ENCODE peak calls at places on chromosomes 16 and 17, in six cellular contexts. W is left lung, R is right atrium auricular region, H is osteoblast, B is upper lobe of left lung, F is tibial nerve. Z is an unnamed sample. For H3K27me3, the result is how much of the 10 kb centered on the place peaks cover.

GRCh38 chr17:27105636-27106035 is 188.3 kb upstream of the WSB1 start:
- DNase-seq in R (no peak), F (no peak), B (no peak), H (no peak), W (no peak), Z (no peak)

GRCh38 chr17:3724373-3725077 is 822 bp downstream of the HASPIN start:
- DNase-seq in H (no peak), F (no peak), B (no peak), W (no peak), R (no peak), Z (no peak)

GRCh38 chr16:54657709-54658102 is 273.0 kb upstream of the IRX5 start:
- DNase-seq in H (no peak), F (no peak), W (no peak), R (no peak), B (no peak), Z (no peak)

GRCh38 chr16:49350265-49351103 is 23.1 kb upstream of the C16orf78 start:
- DNase-seq in B (peak), H (peak), W (no peak), R (peak), F (peak), Z (peak)

GRCh38 chr16:54165174-54165911 is 121.2 kb downstream of the IRX3 start:
- DNase-seq in F (no peak), H (no peak), R (no peak), B (no peak), W (no peak), Z (no peak)

GRCh38 chr16:48576927-48577326 is 33.1 kb downstream of the N4BP1 start:
- DNase-seq in H (peak), F (no peak), W (no peak), B (no peak), R (no peak), Z (no peak)

GRCh38 chr17:56629450-56630187 is 36.1 kb downstream of the NOG start:
- DNase-seq in F (no peak), B (no peak), H (no peak), W (no peak), R (no peak), Z (no peak)

GRCh38 chr16:86610779-86611516 is 32.6 kb downstream of the FOXL1 start:
- DNase-seq in F (no peak), B (no peak), R (no peak), W (no peak), H (no peak), Z (no peak)

GRCh38 chr17:4948997-4949320 is 629 bp upstream of the PFN1 start:
- DNase-seq in W (peak), H (peak), R (peak), F (no peak), B (peak), Z (peak)

GRCh38 chr16:80775450-80775849 is 28.9 kb downstream of the CDYL2 start:
- DNase-seq in W (no peak), B (no peak), H (no peak), F (no peak), R (no peak), Z (no peak)

GRCh38 chr16:73062640-73063283 is 14.8 kb upstream of the ZFHX3 start:
- DNase-seq in H (peak), R (no peak), W (no peak), F (no peak), B (peak), Z (no peak)

GRCh38 chr16:55145771-55146603 is 178.0 kb upstream of the IRX6 start:
- DNase-seq in B (no peak), R (no peak), W (no peak), H (no peak), F (no peak), Z (no peak)

DNA sequence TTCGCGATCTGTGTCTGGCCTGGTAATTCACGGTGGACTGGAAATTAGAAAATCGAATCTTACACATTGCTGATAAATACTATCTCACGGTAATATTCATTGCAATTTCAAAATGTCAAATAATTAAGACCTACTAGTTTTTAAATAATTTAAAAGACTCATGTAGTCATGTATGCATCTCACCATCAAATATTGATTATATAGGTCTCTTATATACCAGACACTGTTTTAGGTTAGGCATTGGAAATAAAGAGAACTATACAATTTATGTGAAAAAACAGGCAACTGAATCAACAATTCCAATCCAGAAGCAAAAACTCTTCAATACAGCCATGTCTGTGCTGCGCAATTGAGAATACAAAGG is 7.5 kb upstream of the PIRT start:
- DNase-seq in B (no peak), R (no peak), W (no peak), H (no peak), F (no peak), Z (no peak)
- H3K4me3 ChIP-seq in B (peak), R (peak), W (peak), H (no peak), F (peak), Z (no peak)

DNA sequence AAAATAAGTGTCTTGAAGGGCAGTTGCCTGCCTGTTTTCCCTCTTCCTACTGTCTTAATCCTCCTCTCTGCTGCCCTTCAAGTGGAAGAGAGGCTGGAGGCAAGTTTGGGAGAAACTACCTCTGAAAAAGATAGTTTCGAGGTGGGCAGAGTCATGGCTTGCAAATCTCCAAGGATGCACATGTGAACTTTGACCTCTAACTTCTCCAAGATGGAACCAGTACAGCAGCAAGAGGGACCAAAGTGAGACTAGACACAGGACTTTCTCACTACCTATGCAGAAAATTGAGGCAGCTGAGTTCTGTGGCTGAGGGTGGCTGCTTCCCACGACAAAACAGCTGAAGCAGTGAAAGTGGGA is 887 bp upstream of the KCNH4 start:
- DNase-seq in R (no peak), H (no peak), W (no peak), B (no peak), F (no peak), Z (no peak)
- TF ChIP-seq CTCF in R (no peak), H (no peak), W (no peak), B (no peak), F (no peak), Z (no peak)

GRCh38 chr17:165939-166338 is 15.5 kb downstream of the DOC2B start:
- DNase-seq in R (no peak), B (peak), F (no peak), H (no peak), W (no peak), Z (no peak)
- H3K27me3 ChIP-seq in R (under half), B (under half), F (under half), H (under half), W (under half), Z (under half)

GRCh38 chr16:672851-673250 is 2.6 kb upstream of the RHBDL1 start:
- DNase-seq in H (no peak), R (no peak), B (peak), F (no peak), W (no peak), Z (no peak)

GRCh38 chr16:673399-673991 is 2.0 kb upstream of the RHBDL1 start:
- DNase-seq in W (no peak), B (peak), R (no peak), H (no peak), F (no peak), Z (no peak)

GRCh38 chr16:674968-675883 is at the start of gene RHBDL1:
- DNase-seq in W (no peak), R (no peak), H (peak), B (peak), F (no peak), Z (no peak)

GRCh38 chr16:675884-676564 is 553 bp downstream of the RHBDL1 start:
- DNase-seq in B (peak), H (peak), W (no peak), F (no peak), R (no peak), Z (no peak)

GRCh38 chr16:674214-674881 is 1.1 kb upstream of the RHBDL1 start:
- DNase-seq in R (no peak), B (peak), H (no peak), W (no peak), F (no peak), Z (no peak)
- H3K4me3 ChIP-seq in R (no peak), B (no peak), H (no peak), W (no peak), F (no peak), Z (no peak)

GRCh38 chr17:43445009-43445589 is 38.7 kb upstream of the DHX8 start:
- DNase-seq in F (no peak), H (peak), W (no peak), B (no peak), R (no peak), Z (no peak)

GRCh38 chr17:43444223-43445008 is 39.4 kb upstream of the DHX8 start:
- DNase-seq in B (no peak), W (no peak), R (no peak), H (peak), F (no peak), Z (no peak)

GRCh38 chr17:43448720-43449469 is 34.9 kb upstream of the DHX8 start:
- DNase-seq in H (no peak), B (no peak), W (no peak), R (no peak), F (no peak), Z (no peak)

GRCh38 chr17:43449470-43450202 is 34.1 kb upstream of the DHX8 start:
- DNase-seq in H (peak), W (no peak), R (no peak), B (no peak), F (peak), Z (no peak)

GRCh38 chr17:43446773-43447172 is 37.0 kb upstream of the DHX8 start:
- DNase-seq in H (no peak), B (no peak), R (no peak), W (no peak), F (no peak), Z (no peak)
- TF ChIP-seq CTCF in H (no peak), B (no peak), R (no peak), W (no peak), F (no peak), Z (no peak)

GRCh38 chr17:47735139-47735464 is 2.1 kb downstream of the TBX21 start:
- DNase-seq in F (no peak), B (no peak), R (no peak), H (peak), W (peak), Z (no peak)

GRCh38 chr17:47735536-47736011 is 2.5 kb downstream of the TBX21 start:
- DNase-seq in W (peak), H (peak), R (no peak), B (no peak), F (no peak), Z (peak)

GRCh38 chr17:47732399-47733046 is 513 bp upstream of the TBX21 start:
- DNase-seq in H (peak), R (no peak), W (peak), F (no peak), B (no peak), Z (no peak)

GRCh38 chr17:47733047-47733413 is at the start of gene TBX21:
- DNase-seq in R (no peak), F (no peak), W (peak), H (peak), B (peak), Z (peak)

DNA sequence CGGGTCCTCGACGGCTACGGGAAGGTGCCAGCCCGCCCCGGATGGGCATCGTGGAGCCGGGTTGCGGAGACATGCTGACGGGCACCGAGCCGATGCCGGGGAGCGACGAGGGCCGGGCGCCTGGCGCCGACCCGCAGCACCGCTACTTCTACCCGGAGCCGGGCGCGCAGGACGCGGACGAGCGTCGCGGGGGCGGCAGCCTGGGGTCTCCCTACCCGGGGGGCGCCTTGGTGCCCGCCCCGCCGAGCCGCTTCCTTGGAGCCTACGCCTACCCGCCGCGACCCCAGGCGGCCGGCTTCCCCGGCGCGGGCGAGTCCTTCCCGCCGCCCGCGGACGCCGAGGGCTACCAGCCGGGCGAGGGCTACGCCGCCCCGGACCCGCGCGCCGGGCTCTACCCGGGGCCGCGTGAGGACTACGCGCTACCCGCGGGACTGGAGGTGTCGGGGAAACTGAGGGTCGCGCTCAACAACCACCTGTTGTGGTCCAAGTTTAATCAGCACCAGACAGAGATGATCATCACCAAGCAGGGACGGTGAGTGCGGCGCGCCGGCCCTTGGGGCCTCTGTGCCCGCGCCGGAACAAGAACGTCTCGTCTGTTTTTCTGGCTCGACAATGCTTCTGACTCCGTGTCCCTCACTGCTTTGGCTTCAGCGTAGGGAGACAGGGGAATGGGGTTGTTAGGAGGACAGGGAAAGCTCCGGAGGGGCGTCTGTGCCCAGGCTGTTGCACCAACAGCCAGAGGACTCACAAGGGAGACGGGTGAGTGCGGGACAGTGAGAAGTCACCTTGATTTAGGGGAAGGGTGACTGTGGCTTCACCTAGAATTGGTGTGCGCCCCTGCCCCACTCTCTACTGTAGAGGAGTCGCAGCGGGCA is 615 bp downstream of the TBX21 start:
- DNase-seq in F (no peak), B (no peak), R (no peak), H (peak), W (peak), Z (no peak)
- H3K27me3 ChIP-seq in F (under half), B (under half), R (under half), H (half or more), W (under half), Z (under half)

GRCh38 chr17:8311131-8311790 is 1.2 kb downstream of the ARHGEF15 start:
- DNase-seq in H (peak), R (no peak), F (no peak), B (no peak), W (no peak), Z (no peak)
- H3K4me3 ChIP-seq in H (no peak), R (peak), F (no peak), B (peak), W (peak), Z (no peak)

GRCh38 chr17:79242873-79243602 is 168.4 kb downstream of the ENGASE start:
- DNase-seq in R (no peak), W (no peak), F (no peak), B (no peak), H (peak), Z (no peak)
- TF ChIP-seq CTCF in R (no peak), W (no peak), F (no peak), B (no peak), H (no peak), Z (no peak)

DNA sequence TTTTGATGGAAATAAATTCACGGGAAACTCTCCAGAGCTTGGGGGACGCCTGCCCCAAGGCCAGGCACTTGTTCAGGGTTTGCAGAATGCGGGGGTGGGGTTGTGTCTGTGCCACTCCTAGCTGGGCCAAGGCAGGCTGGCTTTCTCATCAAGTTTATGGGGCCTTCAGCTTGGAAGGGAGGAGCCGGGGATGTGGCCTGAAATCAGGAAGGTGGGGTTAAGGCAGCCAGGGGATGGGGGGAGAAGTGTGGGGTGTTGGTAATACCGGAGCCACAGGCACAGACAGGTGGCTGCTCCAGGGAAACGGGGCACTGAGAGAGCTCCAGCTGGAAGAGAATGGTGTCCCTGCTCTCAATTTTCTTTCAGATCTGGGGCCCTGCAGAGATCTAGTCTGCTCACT is 1.8 kb upstream of the CHAD start:
- DNase-seq in F (no peak), B (no peak), R (no peak), W (no peak), H (peak), Z (no peak)
- H3K27me3 ChIP-seq in F (under half), B (under half), R (under half), W (under half), H (under half), Z (under half)

GRCh38 chr17:59627770-59628171 is 8.1 kb downstream of the CLTC start:
- DNase-seq in W (no peak), H (no peak), R (no peak), F (no peak), B (no peak), Z (peak)
- H3K4me3 ChIP-seq in W (no peak), H (no peak), R (no peak), F (no peak), B (no peak), Z (no peak)